ENCODE peak calls at places on chromosome 10, in seven cellular contexts. I is DND-41, A is fibroblast of lung, D is cardiac muscle cell, P is GM23248, M is small intestine, Z is breast epithelium. V is an unnamed sample.
A peak's percentile ranks its signal among the peaks of the same experiment; 100 is the strongest.

GRCh38 chr10:70664702-70665195 is 7.6 kb upstream of the ADAMTS14 start:
- DNase-seq in I (peak; percentile 23), A (peak; percentile 96), D (no peak), P (peak; percentile 97), M (no peak), Z (no peak), V (no peak)

GRCh38 chr10:30432631-30433285 is 1.2 kb upstream of the MAP3K8 start:
- DNase-seq in I (no peak), A (peak; percentile 23), D (no peak), P (no peak), M (peak; percentile 68), Z (no peak), V (no peak)

GRCh38 chr10:16384064-16384463 is 52.7 kb upstream of the PTER start:
- DNase-seq in I (no peak), A (no peak), D (no peak), P (no peak), M (no peak), Z (no peak), V (no peak)

GRCh38 chr10:9228770-9229169 is 1174.3 kb downstream of the GATA3 start:
- DNase-seq in I (no peak), A (peak; percentile 12), D (no peak), P (peak; percentile 67), M (no peak), Z (no peak), V (no peak)

GRCh38 chr10:122234416-122234815 is 36.7 kb upstream of the BTBD16 start:
- DNase-seq in I (no peak), A (peak; percentile 13), D (no peak), P (no peak), M (no peak), Z (no peak), V (no peak)

GRCh38 chr10:17454181-17454800 is at the start of gene ST8SIA6:
- DNase-seq in I (no peak), A (peak; percentile 49), D (peak; percentile 73), P (peak; percentile 74), M (peak; percentile 52), Z (no peak), V (peak; percentile 48)

GRCh38 chr10:53045315-53045714 is 272.7 kb upstream of the MBL2 start:
- DNase-seq in I (no peak), A (no peak), D (no peak), P (no peak), M (no peak), Z (no peak), V (no peak)

GRCh38 chr10:27390681-27391080 is 113.4 kb upstream of the RAB18 start:
- DNase-seq in I (no peak), A (peak; percentile 10), D (no peak), P (peak; percentile 77), M (no peak), Z (no peak), V (no peak)

GRCh38 chr10:24642921-24643678 is 80.6 kb downstream of the ARHGAP21 start:
- DNase-seq in I (peak; percentile 32), A (peak; percentile 89), D (peak; percentile 34), P (peak; percentile 90), M (peak; percentile 82), Z (no peak), V (no peak)

GRCh38 chr10:121085386-121085785 is 234.2 kb downstream of the WDR11 start:
- DNase-seq in I (no peak), A (no peak), D (no peak), P (no peak), M (no peak), Z (no peak), V (no peak)

GRCh38 chr10:128078136-128078969 is 47.9 kb downstream of the MKI67 start:
- DNase-seq in I (peak; percentile 63), A (peak; percentile 51), D (peak; percentile 49), P (peak; percentile 66), M (peak; percentile 45), Z (no peak), V (peak; percentile 37)

GRCh38 chr10:124152139-124152780 is 58.9 kb upstream of the CHST15 start:
- DNase-seq in I (peak; percentile 54), A (peak; percentile 82), D (no peak), P (peak; percentile 86), M (peak; percentile 26), Z (peak; percentile 26), V (no peak)

GRCh38 chr10:46522295-46523118 is 34.0 kb downstream of the GPRIN2 start:
- DNase-seq in I (no peak), A (no peak), D (no peak), P (no peak), M (no peak), Z (no peak), V (no peak)

GRCh38 chr10:31353574-31353973 is 34.6 kb downstream of the ZEB1 start:
- DNase-seq in I (no peak), A (peak; percentile 49), D (no peak), P (peak; percentile 87), M (peak; percentile 9), Z (no peak), V (no peak)

GRCh38 chr10:130215076-130215917 is 79.1 kb downstream of the GLRX3 start:
- DNase-seq in I (no peak), A (no peak), D (no peak), P (no peak), M (no peak), Z (no peak), V (no peak)

GRCh38 chr10:131249238-131249956 is 62.1 kb downstream of the TCERG1L start:
- DNase-seq in I (no peak), A (no peak), D (no peak), P (no peak), M (no peak), Z (no peak), V (no peak)

GRCh38 chr10:131246775-131247174 is 64.7 kb downstream of the TCERG1L start:
- DNase-seq in I (no peak), A (no peak), D (no peak), P (no peak), M (no peak), Z (no peak), V (no peak)

GRCh38 chr10:131248376-131249165 is 63.0 kb downstream of the TCERG1L start:
- DNase-seq in I (no peak), A (no peak), D (no peak), P (no peak), M (no peak), Z (no peak), V (no peak)

GRCh38 chr10:131246089-131246488 is 65.4 kb downstream of the TCERG1L start:
- DNase-seq in I (no peak), A (no peak), D (no peak), P (no peak), M (no peak), Z (no peak), V (no peak)

DNA sequence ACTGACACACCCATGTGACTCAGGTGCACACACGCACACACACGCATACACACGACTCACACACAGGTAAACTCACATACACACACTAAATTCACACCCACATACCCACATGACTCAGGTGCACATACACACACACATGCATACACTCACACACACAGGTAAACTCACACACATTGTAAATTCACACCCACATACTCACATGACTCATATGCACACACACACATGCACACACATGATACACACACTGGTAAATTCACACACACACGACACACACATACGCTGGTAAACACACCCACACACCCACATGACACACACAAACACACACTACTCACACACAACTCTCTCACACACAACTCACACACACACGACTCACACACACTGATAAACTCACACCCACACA is 63.6 kb downstream of the TCERG1L start:
- DNase-seq in I (no peak), A (no peak), D (no peak), P (no peak), M (no peak), Z (no peak), V (no peak)
- H3K9me3 ChIP-seq in I (no peaks in the 10 kb centered on the region), A (no peaks in the 10 kb centered on the region), D (no peaks in the 10 kb centered on the region), P (no peaks in the 10 kb centered on the region), M (no peaks in the 10 kb centered on the region), Z (no peaks in the 10 kb centered on the region), V (peaks cover 3% of the 10 kb centered on the region)

GRCh38 chr10:2572611-2573010 is 494.7 kb upstream of the PFKP start:
- DNase-seq in I (no peak), A (no peak), D (peak; percentile 37), P (no peak), M (no peak), Z (no peak), V (no peak)

GRCh38 chr10:2576892-2577291 is 490.5 kb upstream of the PFKP start:
- DNase-seq in I (no peak), A (no peak), D (no peak), P (no peak), M (no peak), Z (no peak), V (no peak)

GRCh38 chr10:2575460-2575859 is 491.9 kb upstream of the PFKP start:
- DNase-seq in I (no peak), A (no peak), D (peak; percentile 9), P (no peak), M (no peak), Z (no peak), V (no peak)
- H3K9me3 ChIP-seq in I (no peaks in the 10 kb centered on the region), A (no peaks in the 10 kb centered on the region), D (no peaks in the 10 kb centered on the region), P (no peaks in the 10 kb centered on the region), M (no peaks in the 10 kb centered on the region), Z (no peaks in the 10 kb centered on the region), V (no peaks in the 10 kb centered on the region)

GRCh38 chr10:37803269-37803668 is 54.1 kb downstream of the ZNF248 start:
- DNase-seq in I (no peak), A (no peak), D (no peak), P (peak; percentile 16), M (no peak), Z (no peak), V (no peak)

DNA sequence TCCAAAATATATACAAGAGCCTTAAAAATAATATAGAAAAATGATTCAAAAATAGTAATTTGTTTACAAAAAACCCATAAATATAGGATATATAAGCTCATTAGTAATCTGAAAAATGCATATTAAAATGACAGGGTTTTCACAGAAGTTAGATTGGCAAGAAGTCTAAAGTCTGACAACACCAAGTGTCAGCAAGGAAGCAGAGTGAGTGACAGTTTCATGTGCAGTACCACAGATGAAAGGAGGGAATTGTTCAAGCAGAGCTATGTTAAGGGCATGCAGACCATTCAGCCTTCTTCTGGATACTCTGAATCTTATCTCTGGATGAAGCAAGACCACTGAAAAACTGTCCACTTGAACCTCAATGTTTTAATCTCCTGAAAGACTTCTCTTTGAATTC is 55.9 kb downstream of the ZNF248 start:
- DNase-seq in I (no peak), A (no peak), D (no peak), P (no peak), M (no peak), Z (no peak), V (no peak)
- H3K9me3 ChIP-seq in I (no peaks in the 10 kb centered on the region), A (no peaks in the 10 kb centered on the region), D (peaks cover 3% of the 10 kb centered on the region), P (no peaks in the 10 kb centered on the region), M (no peaks in the 10 kb centered on the region), Z (no peaks in the 10 kb centered on the region), V (no peaks in the 10 kb centered on the region)

DNA sequence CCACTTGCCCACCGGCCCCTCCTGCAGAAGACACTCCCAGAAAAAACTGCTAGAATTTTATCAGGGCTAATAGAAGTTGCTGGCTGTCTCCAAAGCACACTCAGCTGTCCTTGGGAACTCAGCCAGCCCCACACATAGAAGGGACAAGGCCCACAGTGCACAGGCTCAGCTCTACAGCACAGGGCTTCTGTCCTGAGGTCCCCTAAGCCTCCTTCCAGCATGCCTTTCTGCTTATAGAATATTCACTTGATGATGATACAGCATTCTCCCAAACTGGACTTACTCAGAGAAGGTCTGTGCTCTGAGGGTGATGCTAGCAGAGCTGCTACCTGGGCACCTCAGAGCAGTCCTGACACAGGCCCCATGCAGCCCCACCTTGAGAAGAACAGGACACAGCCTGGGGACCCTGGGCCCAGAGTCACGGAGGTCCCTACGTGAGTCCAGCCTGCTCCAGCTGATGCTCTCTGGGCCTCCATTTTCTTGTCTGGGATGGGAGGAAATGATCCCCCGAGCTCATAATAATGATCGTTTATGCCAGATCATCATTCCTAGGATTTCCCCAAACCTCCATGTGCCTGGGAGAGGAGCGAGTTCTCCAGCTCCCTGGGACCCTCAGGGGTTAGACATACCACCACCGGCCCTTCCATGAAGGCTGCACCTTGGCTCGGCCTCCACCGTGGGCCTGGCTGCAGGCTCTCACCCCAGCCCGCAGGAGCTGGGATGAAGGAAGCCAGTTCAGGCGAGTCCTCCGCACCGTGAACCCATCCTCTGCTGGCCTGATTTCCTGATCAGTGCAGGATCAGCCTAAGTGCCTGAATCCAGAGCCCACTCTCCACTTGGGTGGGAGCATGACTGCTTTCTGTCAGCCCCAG is 145.6 kb downstream of the ZNF248 start:
- DNase-seq in I (no peak), A (no peak), D (no peak), P (no peak), M (no peak), Z (no peak), V (no peak)
- H3K9me3 ChIP-seq in I (no peaks in the 10 kb centered on the region), A (no peaks in the 10 kb centered on the region), D (no peaks in the 10 kb centered on the region), P (no peaks in the 10 kb centered on the region), M (no peaks in the 10 kb centered on the region), Z (no peaks in the 10 kb centered on the region), V (no peaks in the 10 kb centered on the region)